ENCODE peak calls at places on chromosomes 13 and 19, in eight cellular contexts. J is tibial nerve; N is stimulated activated naive CD4-positive, alpha-beta T cell; S is activated CD4-positive, alpha-beta T cell treated with anti-CD3 and anti-CD28 coated beads for 48 hours; U is activated T-helper 1 cell treated with anti-CD3 and anti-CD28 coated beads, Interleukin-12 subunit alpha, Interleukin-12 subunit beta, Interleukin-2, Interleukin-4 antibody, amounts not matched to agents 30 ng/mL and 10 ng/mL and 1 ng/mL, durations not matched to agents 14 hours and 24 hours and 36 hours; L is AG08396; V is foreskin melanocyte; Q is NCI-H1694 treated with DMSO at 0.1 percent for 48 hours. C is an unnamed sample.

GRCh38 chr19:10835089-10835753 is 791 bp downstream of the TMED1 start:
- DNase-seq in N (no peak), L (no peak), U (no peak), S (no peak), V (no peak), J (no peak), Q (no peak), C (no peak)

GRCh38 chr13:26663801-26664200 is 96.8 kb downstream of the GPR12 start:
- DNase-seq in Q (no peak), J (no peak), S (no peak), N (no peak), L (no peak), V (no peak), U (no peak), C (peak; percentile 24)

GRCh38 chr19:35767288-35768081 is 7.9 kb upstream of the ARHGAP33 start:
- DNase-seq in Q (no peak), V (no peak), L (peak; percentile 15), J (no peak), U (no peak), S (no peak), N (no peak), C (no peak)

GRCh38 chr19:4676955-4677731 is 7.0 kb upstream of the MYDGF start:
- DNase-seq in N (peak; percentile 8), Q (peak; percentile 45), U (no peak), J (no peak), L (peak; percentile 62), S (peak; percentile 54), V (no peak), C (peak; percentile 71)

GRCh38 chr13:37595162-37595561 is 3.4 kb downstream of the POSTN start:
- DNase-seq in J (no peak), N (no peak), L (no peak), S (no peak), U (no peak), V (peak; percentile 24), Q (no peak), C (no peak)

GRCh38 chr13:111947876-111948275 is 119.1 kb upstream of the SOX1 start:
- DNase-seq in L (no peak), U (no peak), S (no peak), Q (no peak), J (no peak), V (no peak), N (no peak), C (no peak)

GRCh38 chr13:30918662-30919405 is 12.8 kb downstream of the MEDAG start:
- DNase-seq in S (no peak), V (no peak), J (no peak), L (no peak), Q (no peak), N (no peak), U (no peak), C (no peak)

GRCh38 chr13:110628477-110628793 is 13.1 kb downstream of the NAXD start:
- DNase-seq in Q (no peak), U (no peak), S (no peak), J (no peak), N (no peak), V (no peak), L (no peak), C (no peak)

GRCh38 chr19:12647490-12648071 is 19.0 kb downstream of the MAN2B1 start:
- DNase-seq in N (no peak), V (no peak), S (peak; percentile 73), J (peak; percentile 18), L (peak; percentile 78), U (no peak), Q (no peak), C (peak; percentile 43)

GRCh38 chr19:1360126-1360817 is 23.4 kb upstream of the NDUFS7 start:
- DNase-seq in V (no peak), N (no peak), U (no peak), J (no peak), L (no peak), S (no peak), Q (no peak), C (no peak)

GRCh38 chr19:35118268-35119026 is 2.8 kb downstream of the FXYD3 start:
- DNase-seq in S (no peak), J (no peak), V (no peak), U (no peak), Q (no peak), L (no peak), N (no peak), C (no peak)

GRCh38 chr19:5676105-5676671 is 4.1 kb downstream of the MICOS13 start:
- DNase-seq in V (no peak), J (no peak), L (no peak), U (no peak), S (no peak), N (no peak), Q (no peak), C (no peak)

GRCh38 chr13:96988441-96988840 is 5.8 kb downstream of the OXGR1 start:
- DNase-seq in J (no peak), N (no peak), U (no peak), Q (no peak), V (no peak), L (no peak), S (no peak), C (no peak)

GRCh38 chr13:75934889-75935288 is 298.8 kb downstream of the LMO7 start:
- DNase-seq in V (no peak), L (peak; percentile 11), U (no peak), J (no peak), N (no peak), S (no peak), Q (no peak), C (no peak)

GRCh38 chr13:39455534-39456175 is 147.3 kb downstream of the LHFPL6 start:
- DNase-seq in L (no peak), J (no peak), U (no peak), N (no peak), V (peak; percentile 28), Q (no peak), S (no peak), C (no peak)

GRCh38 chr13:21116141-21116540 is 54.8 kb upstream of the LATS2 start:
- DNase-seq in U (no peak), N (no peak), J (no peak), L (no peak), Q (no peak), V (no peak), S (no peak), C (no peak)

GRCh38 chr19:35757231-35757748 is 461 bp upstream of the HSPB6 start:
- DNase-seq in V (peak; percentile 38), Q (peak; percentile 46), J (peak; percentile 84), N (no peak), S (peak; percentile 55), L (peak; percentile 76), U (no peak), C (no peak)

GRCh38 chr19:7426986-7427385 is 61.8 kb downstream of the PEX11G start:
- DNase-seq in S (peak; percentile 30), Q (no peak), N (no peak), J (no peak), U (peak; percentile 17), L (no peak), V (no peak), C (no peak)

GRCh38 chr19:547117-547516 is 3.3 kb downstream of the GZMM start:
- DNase-seq in J (no peak), N (no peak), L (no peak), V (no peak), U (no peak), Q (no peak), S (no peak), C (no peak)

GRCh38 chr13:23715092-23715761 is 145.0 kb downstream of the TNFRSF19 start:
- DNase-seq in N (no peak), S (no peak), U (no peak), J (no peak), Q (no peak), V (no peak), L (no peak), C (no peak)